ENCODE peak calls at places on chromosomes 7 and 10, in ten cellular contexts. T, M, A, C, D, X, Q, E, B and Y are unnamed samples.

GRCh38 chr10:7333995-7334964 is 76.6 kb downstream of the SFMBT2 start:
- DNase-seq in Q (no peak), E (no peak), A (peak; percentile 79), C (no peak), B (no peak), T (no peak), M (peak; percentile 45), X (peak; percentile 15), D (no peak), Y (no peak)

GRCh38 chr10:27944005-27944404 is 54.9 kb downstream of the ODAD2 start:
- DNase-seq in X (no peak), D (no peak), E (no peak), B (no peak), M (no peak), Q (no peak), T (no peak), C (no peak), A (no peak), Y (no peak)

GRCh38 chr7:144824360-144824759 is 11.5 kb downstream of the TPK1 start:
- DNase-seq in T (no peak), M (peak; percentile 36), B (no peak), A (peak; percentile 74), C (no peak), D (no peak), Q (no peak), X (no peak), E (no peak), Y (no peak)

GRCh38 chr7:142298009-142298408 is 40.2 kb upstream of the PRSS58 start:
- DNase-seq in X (peak; percentile 51), D (peak; percentile 31), C (no peak), B (no peak), E (no peak), M (no peak), Q (no peak), T (no peak), A (no peak), Y (no peak)

GRCh38 chr10:97025613-97026242 is 160.0 kb downstream of the SLIT1 start:
- DNase-seq in B (peak; percentile 36), E (no peak), X (peak; percentile 69), Q (no peak), M (peak; percentile 40), C (peak; percentile 59), D (peak; percentile 47), A (peak; percentile 66), T (peak; percentile 51), Y (peak; percentile 50)

GRCh38 chr10:116269612-116270011 is 3.4 kb downstream of the GFRA1 start:
- DNase-seq in Q (no peak), A (no peak), B (no peak), X (no peak), C (no peak), D (no peak), M (no peak), T (no peak), E (no peak), Y (no peak)

GRCh38 chr10:35696392-35696791 is 54.3 kb upstream of the FZD8 start:
- DNase-seq in T (no peak), E (no peak), D (no peak), C (no peak), A (no peak), M (no peak), Q (no peak), X (no peak), B (no peak), Y (no peak)

GRCh38 chr7:96800824-96801223 is 91.2 kb upstream of the SEM1 start:
- DNase-seq in E (no peak), M (no peak), X (no peak), Q (no peak), A (no peak), B (no peak), C (no peak), T (no peak), D (no peak), Y (no peak)

GRCh38 chr10:13089345-13089744 is 10.6 kb upstream of the OPTN start:
- DNase-seq in D (no peak), Q (no peak), T (no peak), X (no peak), E (no peak), M (no peak), B (no peak), C (no peak), A (no peak), Y (no peak)

GRCh38 chr7:131212114-131212513 is 115.6 kb upstream of the MKLN1 start:
- DNase-seq in X (peak; percentile 32), A (peak; percentile 37), D (no peak), E (no peak), Q (no peak), M (peak; percentile 43), T (peak; percentile 27), C (no peak), B (no peak), Y (no peak)

GRCh38 chr7:23358152-23358674 is 59.1 kb downstream of the MALSU1 start:
- DNase-seq in A (no peak), T (no peak), D (no peak), B (no peak), E (no peak), C (no peak), M (no peak), X (no peak), Q (no peak), Y (no peak)

GRCh38 chr10:44832595-44833390 is 78.3 kb upstream of the TMEM72 start:
- DNase-seq in X (no peak), E (no peak), M (no peak), T (no peak), B (no peak), Q (no peak), D (no peak), C (no peak), A (no peak), Y (no peak)
- TF ChIP-seq CTCF in X (no peak), E (no peak), M (no peak), T (no peak), B (no peak), Q (no peak), D (no peak), C (no peak), A (no peak), Y (no peak)

GRCh38 chr10:63094405-63094804 is 38.7 kb upstream of the NRBF2 start:
- DNase-seq in X (no peak), T (no peak), D (no peak), B (no peak), A (no peak), C (no peak), M (no peak), E (no peak), Q (no peak), Y (no peak)

GRCh38 chr10:63093227-63093626 is 39.9 kb upstream of the NRBF2 start:
- DNase-seq in D (no peak), E (no peak), C (no peak), M (peak; percentile 14), T (no peak), B (no peak), X (no peak), Q (no peak), A (peak; percentile 37), Y (no peak)
- TF ChIP-seq CTCF in D (no peak), E (no peak), C (no peak), M (no peak), T (no peak), B (no peak), X (no peak), Q (no peak), A (peak; percentile 7), Y (no peak)

DNA sequence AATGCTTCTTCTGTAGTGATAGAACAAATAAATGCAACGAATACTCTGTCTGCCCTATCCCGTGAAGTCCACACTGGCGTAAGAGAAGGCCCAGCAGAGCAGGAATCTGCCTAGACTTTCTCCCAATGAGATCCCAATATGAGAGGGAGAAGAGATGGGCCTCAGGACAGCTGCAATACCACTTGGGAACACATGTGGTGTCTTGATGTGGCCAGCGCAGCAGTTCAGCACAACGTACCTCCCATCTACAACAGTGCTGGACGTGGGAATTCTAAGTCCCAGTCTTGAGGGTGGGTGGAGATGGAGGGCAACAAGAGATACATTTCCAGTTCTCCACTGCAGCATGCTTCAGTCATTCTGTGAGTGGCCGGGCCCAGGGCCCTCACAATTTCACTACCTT is 45.8 kb downstream of the FIGNL1 start:
- DNase-seq in Q (no peak), M (no peak), B (no peak), X (no peak), D (no peak), C (no peak), T (no peak), A (no peak), E (no peak), Y (no peak)
- TF ChIP-seq CTCF in Q (no peak), M (no peak), B (no peak), X (no peak), D (peak; percentile 40), C (no peak), T (peak; percentile 19), A (no peak), E (no peak), Y (no peak)

DNA sequence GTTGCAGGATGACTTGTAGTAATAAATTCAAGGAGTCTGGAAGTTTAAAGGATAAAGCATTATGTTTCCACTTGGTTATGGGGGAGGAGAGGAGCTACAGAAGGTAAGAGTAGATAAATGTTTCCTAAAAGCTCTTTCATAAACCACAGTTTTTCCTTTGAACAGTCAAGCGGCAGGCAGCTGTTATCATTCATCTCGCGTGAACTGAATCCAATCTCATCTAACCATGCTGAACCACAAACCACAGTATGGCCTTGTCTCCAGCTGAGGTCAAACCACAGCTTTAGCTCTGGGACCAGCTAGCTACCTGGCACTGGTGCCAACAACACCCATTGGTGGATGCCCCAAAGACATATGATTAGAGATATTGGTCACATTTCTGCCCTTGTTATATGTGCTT is 63.3 kb downstream of the NOC3L start:
- DNase-seq in C (no peak), X (no peak), M (peak; percentile 48), T (no peak), Q (no peak), A (peak; percentile 77), B (no peak), E (no peak), D (no peak), Y (no peak)
- TF ChIP-seq CTCF in C (no peak), X (no peak), M (no peak), T (no peak), Q (no peak), A (no peak), B (no peak), E (no peak), D (no peak), Y (no peak)

DNA sequence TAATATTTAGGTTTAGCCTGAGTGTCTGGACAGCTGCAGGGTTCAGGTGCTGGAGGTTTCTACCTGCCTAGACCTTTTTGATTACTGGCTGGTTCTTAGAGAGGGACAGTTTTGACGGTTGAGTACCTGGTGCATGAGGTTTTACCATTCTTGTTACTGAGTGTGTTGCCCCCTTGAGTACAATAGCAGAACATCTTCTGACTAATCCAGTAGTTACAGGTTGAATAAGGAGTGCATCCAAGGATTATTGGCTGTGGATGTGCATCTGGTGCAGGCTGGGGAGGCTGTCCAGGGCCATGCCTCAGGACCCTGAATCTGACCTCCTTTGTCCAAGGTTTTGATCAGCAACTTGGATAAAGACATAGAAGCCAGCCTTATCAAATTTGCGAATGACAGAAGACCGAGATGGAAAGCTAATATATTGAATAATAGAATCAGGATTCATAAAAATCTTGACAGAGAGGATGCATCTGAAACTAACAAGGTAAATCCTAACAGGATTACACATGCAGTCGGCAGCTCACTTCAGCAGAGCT is 23.1 kb downstream of the PLPP4 start:
- DNase-seq in Q (no peak), M (no peak), A (no peak), C (peak; percentile 1), D (no peak), T (no peak), X (no peak), B (no peak), E (no peak), Y (no peak)
- TF ChIP-seq CTCF in Q (no peak), M (no peak), A (no peak), C (no peak), D (peak; percentile 43), T (peak; percentile 15), X (no peak), B (no peak), E (no peak), Y (peak; percentile 20)

GRCh38 chr10:61795551-61795950 is 105.9 kb upstream of the ARID5B start:
- DNase-seq in X (no peak), D (no peak), C (no peak), Q (no peak), T (no peak), M (no peak), B (no peak), A (no peak), E (no peak), Y (no peak)
- TF ChIP-seq CTCF in X (no peak), D (peak; percentile 56), C (no peak), Q (no peak), T (peak; percentile 16), M (no peak), B (no peak), A (peak; percentile 5), E (no peak), Y (peak; percentile 44)